ENCODE peak calls at places on chromosomes 2 and 18, in seven cellular contexts. One of them, this sample, is unnamed.

GRCh38 chr2:119279666-119280065 is 56.0 kb downstream of the STEAP3 start:
- DNase-seq in NCI-H2029: no peak
- DNase-seq in stimulated activated naive CD8-positive, alpha-beta T cell treated with anti-CD3 and anti-CD28 coated beads, Interleukin-15, Interleukin-2, amounts not matched to agents 100 U/mL and 50 U/mL, for 24 hours: no peak
- DNase-seq in KG1: no peak
- DNase-seq in breast epithelium: no peak
- DNase-seq in dermis microvascular lymphatic vessel endothelial cell: no peak
- DNase-seq in immature natural killer cell: no peak
- DNase-seq in this sample: no peak

GRCh38 chr2:187547353-187547979 is 6.8 kb downstream of the TFPI start:
- DNase-seq in NCI-H2029: no peak
- DNase-seq in stimulated activated naive CD8-positive, alpha-beta T cell treated with anti-CD3 and anti-CD28 coated beads, Interleukin-15, Interleukin-2, amounts not matched to agents 100 U/mL and 50 U/mL, for 24 hours: no peak
- DNase-seq in KG1: no peak
- DNase-seq in breast epithelium: no peak
- DNase-seq in dermis microvascular lymphatic vessel endothelial cell: peak
- DNase-seq in immature natural killer cell: no peak
- DNase-seq in this sample: peak

GRCh38 chr18:24741961-24742738 is 281.7 kb downstream of the HRH4 start:
- DNase-seq in NCI-H2029: no peak
- DNase-seq in stimulated activated naive CD8-positive, alpha-beta T cell treated with anti-CD3 and anti-CD28 coated beads, Interleukin-15, Interleukin-2, amounts not matched to agents 100 U/mL and 50 U/mL, for 24 hours: no peak
- DNase-seq in KG1: no peak
- DNase-seq in breast epithelium: no peak
- DNase-seq in dermis microvascular lymphatic vessel endothelial cell: no peak
- DNase-seq in immature natural killer cell: no peak
- DNase-seq in this sample: no peak

GRCh38 chr18:22800551-22800951 is 132.6 kb upstream of the RBBP8 start:
- DNase-seq in NCI-H2029: no peak
- DNase-seq in stimulated activated naive CD8-positive, alpha-beta T cell treated with anti-CD3 and anti-CD28 coated beads, Interleukin-15, Interleukin-2, amounts not matched to agents 100 U/mL and 50 U/mL, for 24 hours: no peak
- DNase-seq in KG1: no peak
- DNase-seq in breast epithelium: no peak
- DNase-seq in dermis microvascular lymphatic vessel endothelial cell: no peak
- DNase-seq in immature natural killer cell: no peak
- DNase-seq in this sample: no peak

GRCh38 chr18:74901347-74902169 is 303.9 kb downstream of the ZNF407 start:
- DNase-seq in NCI-H2029: no peak
- DNase-seq in stimulated activated naive CD8-positive, alpha-beta T cell treated with anti-CD3 and anti-CD28 coated beads, Interleukin-15, Interleukin-2, amounts not matched to agents 100 U/mL and 50 U/mL, for 24 hours: no peak
- DNase-seq in KG1: no peak
- DNase-seq in breast epithelium: no peak
- DNase-seq in dermis microvascular lymphatic vessel endothelial cell: no peak
- DNase-seq in immature natural killer cell: no peak
- DNase-seq in this sample: no peak

GRCh38 chr2:102790086-102790453 is 28.2 kb downstream of the TMEM182 start:
- DNase-seq in NCI-H2029: no peak
- DNase-seq in stimulated activated naive CD8-positive, alpha-beta T cell treated with anti-CD3 and anti-CD28 coated beads, Interleukin-15, Interleukin-2, amounts not matched to agents 100 U/mL and 50 U/mL, for 24 hours: no peak
- DNase-seq in KG1: no peak
- DNase-seq in breast epithelium: no peak
- DNase-seq in dermis microvascular lymphatic vessel endothelial cell: no peak
- DNase-seq in immature natural killer cell: no peak
- DNase-seq in this sample: no peak

GRCh38 chr18:26309283-26309682 is 83.0 kb downstream of the TAF4B start:
- DNase-seq in NCI-H2029: no peak
- DNase-seq in stimulated activated naive CD8-positive, alpha-beta T cell treated with anti-CD3 and anti-CD28 coated beads, Interleukin-15, Interleukin-2, amounts not matched to agents 100 U/mL and 50 U/mL, for 24 hours: no peak
- DNase-seq in KG1: no peak
- DNase-seq in breast epithelium: no peak
- DNase-seq in dermis microvascular lymphatic vessel endothelial cell: no peak
- DNase-seq in immature natural killer cell: no peak
- DNase-seq in this sample: no peak

GRCh38 chr2:144307711-144308110 is 212.2 kb downstream of the ZEB2 start:
- DNase-seq in NCI-H2029: no peak
- DNase-seq in stimulated activated naive CD8-positive, alpha-beta T cell treated with anti-CD3 and anti-CD28 coated beads, Interleukin-15, Interleukin-2, amounts not matched to agents 100 U/mL and 50 U/mL, for 24 hours: no peak
- DNase-seq in KG1: no peak
- DNase-seq in breast epithelium: no peak
- DNase-seq in dermis microvascular lymphatic vessel endothelial cell: no peak
- DNase-seq in immature natural killer cell: no peak
- DNase-seq in this sample: no peak

GRCh38 chr2:15569658-15570615 is 8.8 kb upstream of the NBAS start:
- DNase-seq in NCI-H2029: no peak
- DNase-seq in stimulated activated naive CD8-positive, alpha-beta T cell treated with anti-CD3 and anti-CD28 coated beads, Interleukin-15, Interleukin-2, amounts not matched to agents 100 U/mL and 50 U/mL, for 24 hours: no peak
- DNase-seq in KG1: no peak
- DNase-seq in breast epithelium: no peak
- DNase-seq in dermis microvascular lymphatic vessel endothelial cell: no peak
- DNase-seq in immature natural killer cell: no peak
- DNase-seq in this sample: no peak

GRCh38 chr2:189318761-189319160 is 122.5 kb upstream of the WDR75 start:
- DNase-seq in NCI-H2029: no peak
- DNase-seq in stimulated activated naive CD8-positive, alpha-beta T cell treated with anti-CD3 and anti-CD28 coated beads, Interleukin-15, Interleukin-2, amounts not matched to agents 100 U/mL and 50 U/mL, for 24 hours: no peak
- DNase-seq in KG1: no peak
- DNase-seq in breast epithelium: no peak
- DNase-seq in dermis microvascular lymphatic vessel endothelial cell: no peak
- DNase-seq in immature natural killer cell: no peak
- DNase-seq in this sample: no peak

GRCh38 chr18:63141777-63142176 is 177.8 kb downstream of the BCL2 start:
- DNase-seq in NCI-H2029: no peak
- DNase-seq in stimulated activated naive CD8-positive, alpha-beta T cell treated with anti-CD3 and anti-CD28 coated beads, Interleukin-15, Interleukin-2, amounts not matched to agents 100 U/mL and 50 U/mL, for 24 hours: no peak
- DNase-seq in KG1: no peak
- DNase-seq in breast epithelium: no peak
- DNase-seq in dermis microvascular lymphatic vessel endothelial cell: no peak
- DNase-seq in immature natural killer cell: no peak
- DNase-seq in this sample: no peak

GRCh38 chr2:48144777-48145176 is 238.5 kb upstream of the FBXO11 start:
- DNase-seq in NCI-H2029: peak
- DNase-seq in stimulated activated naive CD8-positive, alpha-beta T cell treated with anti-CD3 and anti-CD28 coated beads, Interleukin-15, Interleukin-2, amounts not matched to agents 100 U/mL and 50 U/mL, for 24 hours: no peak
- DNase-seq in KG1: no peak
- DNase-seq in breast epithelium: no peak
- DNase-seq in dermis microvascular lymphatic vessel endothelial cell: peak
- DNase-seq in immature natural killer cell: peak
- DNase-seq in this sample: no peak

GRCh38 chr2:119696494-119697030 is 17.6 kb downstream of the TMEM177 start:
- DNase-seq in NCI-H2029: no peak
- DNase-seq in stimulated activated naive CD8-positive, alpha-beta T cell treated with anti-CD3 and anti-CD28 coated beads, Interleukin-15, Interleukin-2, amounts not matched to agents 100 U/mL and 50 U/mL, for 24 hours: no peak
- DNase-seq in KG1: no peak
- DNase-seq in breast epithelium: no peak
- DNase-seq in dermis microvascular lymphatic vessel endothelial cell: no peak
- DNase-seq in immature natural killer cell: no peak
- DNase-seq in this sample: no peak

GRCh38 chr18:23627325-23627724 is 35.4 kb downstream of the ANKRD29 start:
- DNase-seq in NCI-H2029: peak
- DNase-seq in stimulated activated naive CD8-positive, alpha-beta T cell treated with anti-CD3 and anti-CD28 coated beads, Interleukin-15, Interleukin-2, amounts not matched to agents 100 U/mL and 50 U/mL, for 24 hours: no peak
- DNase-seq in KG1: no peak
- DNase-seq in breast epithelium: no peak
- DNase-seq in dermis microvascular lymphatic vessel endothelial cell: peak
- DNase-seq in immature natural killer cell: no peak
- DNase-seq in this sample: no peak

GRCh38 chr2:195408196-195408595 is 248.8 kb upstream of the SLC39A10 start:
- DNase-seq in NCI-H2029: no peak
- DNase-seq in stimulated activated naive CD8-positive, alpha-beta T cell treated with anti-CD3 and anti-CD28 coated beads, Interleukin-15, Interleukin-2, amounts not matched to agents 100 U/mL and 50 U/mL, for 24 hours: no peak
- DNase-seq in KG1: no peak
- DNase-seq in breast epithelium: no peak
- DNase-seq in dermis microvascular lymphatic vessel endothelial cell: no peak
- DNase-seq in immature natural killer cell: no peak
- DNase-seq in this sample: no peak

GRCh38 chr2:160180172-160180571 is 19.9 kb downstream of the ITGB6 start:
- DNase-seq in NCI-H2029: no peak
- DNase-seq in stimulated activated naive CD8-positive, alpha-beta T cell treated with anti-CD3 and anti-CD28 coated beads, Interleukin-15, Interleukin-2, amounts not matched to agents 100 U/mL and 50 U/mL, for 24 hours: no peak
- DNase-seq in KG1: no peak
- DNase-seq in breast epithelium: no peak
- DNase-seq in dermis microvascular lymphatic vessel endothelial cell: no peak
- DNase-seq in immature natural killer cell: no peak
- DNase-seq in this sample: no peak

GRCh38 chr2:24421668-24422067 is 61.3 kb upstream of the ITSN2 start:
- DNase-seq in NCI-H2029: peak
- DNase-seq in stimulated activated naive CD8-positive, alpha-beta T cell treated with anti-CD3 and anti-CD28 coated beads, Interleukin-15, Interleukin-2, amounts not matched to agents 100 U/mL and 50 U/mL, for 24 hours: peak
- DNase-seq in KG1: peak
- DNase-seq in breast epithelium: no peak
- DNase-seq in dermis microvascular lymphatic vessel endothelial cell: peak
- DNase-seq in immature natural killer cell: peak
- DNase-seq in this sample: peak

GRCh38 chr2:65749549-65749948 is 317.1 kb upstream of the SPRED2 start:
- DNase-seq in NCI-H2029: no peak
- DNase-seq in stimulated activated naive CD8-positive, alpha-beta T cell treated with anti-CD3 and anti-CD28 coated beads, Interleukin-15, Interleukin-2, amounts not matched to agents 100 U/mL and 50 U/mL, for 24 hours: no peak
- DNase-seq in KG1: no peak
- DNase-seq in breast epithelium: no peak
- DNase-seq in dermis microvascular lymphatic vessel endothelial cell: no peak
- DNase-seq in immature natural killer cell: no peak
- DNase-seq in this sample: no peak

GRCh38 chr2:217313386-217313785 is 453.5 kb upstream of the TNP1 start:
- DNase-seq in NCI-H2029: no peak
- DNase-seq in stimulated activated naive CD8-positive, alpha-beta T cell treated with anti-CD3 and anti-CD28 coated beads, Interleukin-15, Interleukin-2, amounts not matched to agents 100 U/mL and 50 U/mL, for 24 hours: no peak
- DNase-seq in KG1: no peak
- DNase-seq in breast epithelium: no peak
- DNase-seq in dermis microvascular lymphatic vessel endothelial cell: no peak
- DNase-seq in immature natural killer cell: no peak
- DNase-seq in this sample: no peak

GRCh38 chr2:132415256-132416079 is 1.1 kb upstream of the GPR39 start:
- DNase-seq in NCI-H2029: no peak
- DNase-seq in stimulated activated naive CD8-positive, alpha-beta T cell treated with anti-CD3 and anti-CD28 coated beads, Interleukin-15, Interleukin-2, amounts not matched to agents 100 U/mL and 50 U/mL, for 24 hours: no peak
- DNase-seq in KG1: no peak
- DNase-seq in breast epithelium: no peak
- DNase-seq in dermis microvascular lymphatic vessel endothelial cell: no peak
- DNase-seq in immature natural killer cell: no peak
- DNase-seq in this sample: no peak

GRCh38 chr2:159807183-159808037 is 9.4 kb upstream of the CD302 start:
- DNase-seq in NCI-H2029: peak
- DNase-seq in stimulated activated naive CD8-positive, alpha-beta T cell treated with anti-CD3 and anti-CD28 coated beads, Interleukin-15, Interleukin-2, amounts not matched to agents 100 U/mL and 50 U/mL, for 24 hours: peak
- DNase-seq in KG1: no peak
- DNase-seq in breast epithelium: no peak
- DNase-seq in dermis microvascular lymphatic vessel endothelial cell: peak
- DNase-seq in immature natural killer cell: peak
- DNase-seq in this sample: peak

GRCh38 chr2:20509766-20510490 is 63.1 kb downstream of the RHOB start:
- DNase-seq in NCI-H2029: peak
- DNase-seq in stimulated activated naive CD8-positive, alpha-beta T cell treated with anti-CD3 and anti-CD28 coated beads, Interleukin-15, Interleukin-2, amounts not matched to agents 100 U/mL and 50 U/mL, for 24 hours: peak
- DNase-seq in KG1: no peak
- DNase-seq in breast epithelium: peak
- DNase-seq in dermis microvascular lymphatic vessel endothelial cell: no peak
- DNase-seq in immature natural killer cell: no peak
- DNase-seq in this sample: no peak

GRCh38 chr2:68594674-68595492 is 48.5 kb upstream of the PROKR1 start:
- DNase-seq in NCI-H2029: no peak
- DNase-seq in stimulated activated naive CD8-positive, alpha-beta T cell treated with anti-CD3 and anti-CD28 coated beads, Interleukin-15, Interleukin-2, amounts not matched to agents 100 U/mL and 50 U/mL, for 24 hours: peak
- DNase-seq in KG1: no peak
- DNase-seq in breast epithelium: no peak
- DNase-seq in dermis microvascular lymphatic vessel endothelial cell: peak
- DNase-seq in immature natural killer cell: peak
- DNase-seq in this sample: no peak

GRCh38 chr2:85935746-85936208 is 47.0 kb upstream of the ST3GAL5 start:
- DNase-seq in NCI-H2029: no peak
- DNase-seq in stimulated activated naive CD8-positive, alpha-beta T cell treated with anti-CD3 and anti-CD28 coated beads, Interleukin-15, Interleukin-2, amounts not matched to agents 100 U/mL and 50 U/mL, for 24 hours: no peak
- DNase-seq in KG1: no peak
- DNase-seq in breast epithelium: peak
- DNase-seq in dermis microvascular lymphatic vessel endothelial cell: peak
- DNase-seq in immature natural killer cell: no peak
- DNase-seq in this sample: no peak

GRCh38 chr2:86453838-86454237 is 12.7 kb downstream of the KDM3A start:
- DNase-seq in NCI-H2029: no peak
- DNase-seq in stimulated activated naive CD8-positive, alpha-beta T cell treated with anti-CD3 and anti-CD28 coated beads, Interleukin-15, Interleukin-2, amounts not matched to agents 100 U/mL and 50 U/mL, for 24 hours: no peak
- DNase-seq in KG1: no peak
- DNase-seq in breast epithelium: no peak
- DNase-seq in dermis microvascular lymphatic vessel endothelial cell: peak
- DNase-seq in immature natural killer cell: no peak
- DNase-seq in this sample: no peak

GRCh38 chr18:72940509-72940908 is 72.7 kb upstream of the NETO1 start:
- DNase-seq in NCI-H2029: no peak
- DNase-seq in stimulated activated naive CD8-positive, alpha-beta T cell treated with anti-CD3 and anti-CD28 coated beads, Interleukin-15, Interleukin-2, amounts not matched to agents 100 U/mL and 50 U/mL, for 24 hours: no peak
- DNase-seq in KG1: no peak
- DNase-seq in breast epithelium: no peak
- DNase-seq in dermis microvascular lymphatic vessel endothelial cell: no peak
- DNase-seq in immature natural killer cell: no peak
- DNase-seq in this sample: no peak

GRCh38 chr2:67462741-67463496 is 65.8 kb downstream of the ETAA1 start:
- DNase-seq in NCI-H2029: no peak
- DNase-seq in stimulated activated naive CD8-positive, alpha-beta T cell treated with anti-CD3 and anti-CD28 coated beads, Interleukin-15, Interleukin-2, amounts not matched to agents 100 U/mL and 50 U/mL, for 24 hours: no peak
- DNase-seq in KG1: no peak
- DNase-seq in breast epithelium: no peak
- DNase-seq in dermis microvascular lymphatic vessel endothelial cell: no peak
- DNase-seq in immature natural killer cell: no peak
- DNase-seq in this sample: no peak

GRCh38 chr2:113768770-113769169 is 12.3 kb upstream of the SLC35F5 start:
- DNase-seq in NCI-H2029: no peak
- DNase-seq in stimulated activated naive CD8-positive, alpha-beta T cell treated with anti-CD3 and anti-CD28 coated beads, Interleukin-15, Interleukin-2, amounts not matched to agents 100 U/mL and 50 U/mL, for 24 hours: no peak
- DNase-seq in KG1: no peak
- DNase-seq in breast epithelium: no peak
- DNase-seq in dermis microvascular lymphatic vessel endothelial cell: no peak
- DNase-seq in immature natural killer cell: no peak
- DNase-seq in this sample: no peak

GRCh38 chr2:126655500-126656310 is at the start of gene GYPC:
- DNase-seq in NCI-H2029: no peak
- DNase-seq in stimulated activated naive CD8-positive, alpha-beta T cell treated with anti-CD3 and anti-CD28 coated beads, Interleukin-15, Interleukin-2, amounts not matched to agents 100 U/mL and 50 U/mL, for 24 hours: peak
- DNase-seq in KG1: peak
- DNase-seq in breast epithelium: peak
- DNase-seq in dermis microvascular lymphatic vessel endothelial cell: peak
- DNase-seq in immature natural killer cell: peak
- DNase-seq in this sample: peak

GRCh38 chr2:181074457-181074856 is 94.1 kb downstream of the UBE2E3 start:
- DNase-seq in NCI-H2029: no peak
- DNase-seq in stimulated activated naive CD8-positive, alpha-beta T cell treated with anti-CD3 and anti-CD28 coated beads, Interleukin-15, Interleukin-2, amounts not matched to agents 100 U/mL and 50 U/mL, for 24 hours: no peak
- DNase-seq in KG1: no peak
- DNase-seq in breast epithelium: no peak
- DNase-seq in dermis microvascular lymphatic vessel endothelial cell: peak
- DNase-seq in immature natural killer cell: no peak
- DNase-seq in this sample: no peak

GRCh38 chr2:237692601-237693079 is 65.3 kb downstream of the LRRFIP1 start:
- DNase-seq in NCI-H2029: no peak
- DNase-seq in stimulated activated naive CD8-positive, alpha-beta T cell treated with anti-CD3 and anti-CD28 coated beads, Interleukin-15, Interleukin-2, amounts not matched to agents 100 U/mL and 50 U/mL, for 24 hours: no peak
- DNase-seq in KG1: no peak
- DNase-seq in breast epithelium: no peak
- DNase-seq in dermis microvascular lymphatic vessel endothelial cell: peak
- DNase-seq in immature natural killer cell: no peak
- DNase-seq in this sample: no peak

GRCh38 chr18:8747440-8747937 is 42.1 kb downstream of the MTCL1 start:
- DNase-seq in NCI-H2029: no peak
- DNase-seq in stimulated activated naive CD8-positive, alpha-beta T cell treated with anti-CD3 and anti-CD28 coated beads, Interleukin-15, Interleukin-2, amounts not matched to agents 100 U/mL and 50 U/mL, for 24 hours: no peak
- DNase-seq in KG1: no peak
- DNase-seq in breast epithelium: no peak
- DNase-seq in dermis microvascular lymphatic vessel endothelial cell: peak
- DNase-seq in immature natural killer cell: no peak
- DNase-seq in this sample: no peak

GRCh38 chr2:181470815-181471214 is 13.6 kb downstream of the ITGA4 start:
- DNase-seq in NCI-H2029: no peak
- DNase-seq in stimulated activated naive CD8-positive, alpha-beta T cell treated with anti-CD3 and anti-CD28 coated beads, Interleukin-15, Interleukin-2, amounts not matched to agents 100 U/mL and 50 U/mL, for 24 hours: no peak
- DNase-seq in KG1: no peak
- DNase-seq in breast epithelium: no peak
- DNase-seq in dermis microvascular lymphatic vessel endothelial cell: no peak
- DNase-seq in immature natural killer cell: no peak
- DNase-seq in this sample: no peak